ENCODE peak calls at places on chromosomes 16 and 17, in seven cellular contexts. U is brain pericyte; V is NCI-H1930; O is stimulated activated naive CD4-positive, alpha-beta T cell; A is stimulated activated CD4-positive, alpha-beta T cell treated with anti-CD3 and anti-CD28 coated beads, Interleukin-15, amount 100 ng/mL, for 1 hour; H is cardiac fibroblast; Y is IMR-90. K is an unnamed sample.

GRCh38 chr16:29978081-29978480 is 4.4 kb downstream of the TAOK2 start:
- DNase-seq in H (no peak), U (no peak), Y (no peak), A (no peak), V (no peak), O (no peak), K (no peak)

GRCh38 chr17:1992541-1992940 is 32.6 kb downstream of the RTN4RL1 start:
- DNase-seq in V (no peak), U (no peak), O (no peak), H (no peak), Y (no peak), A (no peak), K (no peak)

GRCh38 chr17:31627960-31628359 is 231.1 kb downstream of the COPRS start:
- DNase-seq in H (no peak), Y (peak; percentile 95), V (no peak), U (peak; percentile 13), A (no peak), O (no peak), K (peak; percentile 74)

GRCh38 chr17:31251075-31251474 is 46.0 kb downstream of the OMG start:
- DNase-seq in O (no peak), U (no peak), V (no peak), A (no peak), Y (no peak), H (no peak), K (no peak)

GRCh38 chr17:2365132-2365531 is 27.8 kb downstream of the SGSM2 start:
- DNase-seq in U (no peak), A (no peak), Y (no peak), V (no peak), H (no peak), O (no peak), K (no peak)

GRCh38 chr16:14196011-14196410 is 124.9 kb downstream of the MRTFB start:
- DNase-seq in A (no peak), Y (peak; percentile 18), V (no peak), H (peak; percentile 66), O (no peak), U (no peak), K (no peak)

GRCh38 chr17:62791235-62792121 is 16.6 kb downstream of the MARCHF10 start:
- DNase-seq in A (no peak), V (no peak), Y (peak; percentile 95), H (peak; percentile 74), U (peak; percentile 24), O (no peak), K (peak; percentile 85)

GRCh38 chr16:77564791-77565390 is 130.1 kb upstream of the ADAMTS18 start:
- DNase-seq in Y (peak; percentile 8), H (peak; percentile 22), V (no peak), O (no peak), U (no peak), A (no peak), K (no peak)

GRCh38 chr17:79937435-79937870 is 98.2 kb upstream of the CBX4 start:
- DNase-seq in O (no peak), U (no peak), V (no peak), Y (no peak), H (no peak), A (no peak), K (no peak)

GRCh38 chr17:57935833-57936807 is 19.1 kb downstream of the CUEDC1 start:
- DNase-seq in A (no peak), O (no peak), H (peak; percentile 78), U (no peak), Y (peak; percentile 55), V (no peak), K (no peak)

GRCh38 chr17:74446551-74447500 is 14.9 kb downstream of the GPRC5C start:
- DNase-seq in Y (no peak), O (no peak), U (no peak), A (no peak), H (peak; percentile 70), V (no peak), K (no peak)

GRCh38 chr17:36980281-36980761 is 31.6 kb downstream of the AATF start:
- DNase-seq in O (no peak), Y (peak; percentile 62), U (peak; percentile 18), H (peak; percentile 51), V (no peak), A (no peak), K (peak; percentile 11)

GRCh38 chr17:5629133-5629532 is 44.8 kb upstream of the NLRP1 start:
- DNase-seq in H (no peak), V (no peak), Y (no peak), A (no peak), O (no peak), U (no peak), K (no peak)

GRCh38 chr17:9402590-9403199 is 172.9 kb downstream of the STX8 start:
- DNase-seq in Y (peak; percentile 23), U (no peak), V (no peak), H (peak; percentile 44), A (no peak), O (no peak), K (no peak)

GRCh38 chr16:86157616-86158247 is 258.8 kb downstream of the IRF8 start:
- DNase-seq in O (no peak), U (no peak), Y (peak; percentile 82), V (no peak), H (no peak), A (no peak), K (peak; percentile 26)

GRCh38 chr17:37240381-37240780 is 135.4 kb upstream of the C17orf78 start:
- DNase-seq in V (no peak), O (no peak), A (no peak), U (no peak), H (no peak), Y (no peak), K (no peak)

GRCh38 chr17:72150632-72151460 is 30.0 kb downstream of the SOX9 start:
- DNase-seq in A (no peak), H (no peak), U (no peak), O (no peak), Y (no peak), V (no peak), K (no peak)

GRCh38 chr17:42531455-42532354 is 4.3 kb upstream of the NAGLU start:
- DNase-seq in O (peak; percentile 12), H (peak; percentile 50), A (no peak), Y (peak; percentile 34), V (peak; percentile 15), U (no peak), K (no peak)

GRCh38 chr17:15351925-15352324 is 10.5 kb upstream of the TEKT3 start:
- DNase-seq in H (peak; percentile 84), V (no peak), U (no peak), A (no peak), O (no peak), Y (peak; percentile 88), K (peak; percentile 39)

GRCh38 chr17:63689479-63689878 is 10.4 kb downstream of the LIMD2 start:
- DNase-seq in O (no peak), V (no peak), U (no peak), A (no peak), H (no peak), Y (no peak), K (no peak)

GRCh38 chr16:6021544-6021943 is 923.9 kb upstream of the EEF2KMT start:
- DNase-seq in U (no peak), V (no peak), H (no peak), Y (no peak), O (no peak), A (no peak), K (no peak)

GRCh38 chr17:14359251-14359939 is 58.5 kb downstream of the HS3ST3B1 start:
- DNase-seq in V (no peak), U (no peak), A (no peak), O (no peak), Y (no peak), H (no peak), K (no peak)

GRCh38 chr17:9465216-9465921 is 110.3 kb downstream of the STX8 start:
- DNase-seq in Y (peak; percentile 81), A (no peak), U (no peak), V (no peak), H (peak; percentile 87), O (no peak), K (peak; percentile 38)

GRCh38 chr16:11400076-11400475 is 54.8 kb downstream of the RMI2 start:
- DNase-seq in V (no peak), Y (no peak), A (no peak), O (no peak), U (no peak), H (no peak), K (no peak)

GRCh38 chr17:6755281-6755680 is 565 bp upstream of the XAF1 start:
- DNase-seq in U (no peak), O (no peak), A (no peak), Y (no peak), V (no peak), H (peak; percentile 84), K (no peak)

GRCh38 chr16:22161999-22162657 is at the start of gene SDR42E2:
- DNase-seq in A (no peak), Y (no peak), U (no peak), H (no peak), O (peak; percentile 37), V (peak; percentile 36), K (no peak)

GRCh38 chr17:50609376-50610074 is 25.2 kb upstream of the ABCC3 start:
- DNase-seq in O (no peak), Y (no peak), H (no peak), A (no peak), V (no peak), U (no peak), K (no peak)

GRCh38 chr17:4679652-4680051 is 24.3 kb downstream of the PELP1 start:
- DNase-seq in Y (peak; percentile 79), U (no peak), A (no peak), V (no peak), O (no peak), H (peak; percentile 38), K (peak; percentile 8)

GRCh38 chr16:4323845-4324478 is 8.1 kb downstream of the GLIS2 start:
- DNase-seq in O (no peak), U (no peak), V (no peak), Y (peak; percentile 42), A (no peak), H (peak; percentile 78), K (no peak)

GRCh38 chr17:36611345-36612072 is 10.1 kb downstream of the MRM1 start:
- DNase-seq in U (no peak), H (peak; percentile 82), Y (peak; percentile 85), V (no peak), A (no peak), O (no peak), K (peak; percentile 37)

GRCh38 chr17:15157051-15157450 is 108.1 kb downstream of the PMP22 start:
- DNase-seq in V (no peak), H (peak; percentile 1), A (no peak), Y (peak; percentile 44), O (no peak), U (no peak), K (no peak)

GRCh38 chr17:50182783-50183438 is 17.1 kb downstream of the SGCA start:
- DNase-seq in Y (peak; percentile 66), H (peak; percentile 36), O (no peak), U (no peak), A (no peak), V (no peak), K (no peak)

GRCh38 chr16:82735176-82735575 is 108.4 kb downstream of the CDH13 start:
- DNase-seq in O (no peak), U (no peak), H (peak; percentile 24), A (no peak), Y (no peak), V (no peak), K (no peak)

GRCh38 chr17:76492250-76492988 is 8.8 kb downstream of the RHBDF2 start:
- DNase-seq in O (no peak), A (no peak), V (no peak), H (no peak), Y (no peak), U (no peak), K (no peak)

GRCh38 chr16:76483510-76483909 is 206.3 kb downstream of the CNTNAP4 start:
- DNase-seq in O (no peak), U (no peak), Y (no peak), A (no peak), V (no peak), H (no peak), K (no peak)